ENCODE peak calls at places on chromosomes 2 and 18, in eight cellular contexts. G, J, P, X, L, U, T and C are unnamed samples.

GRCh38 chr2:23410596-23410995 is 25.6 kb downstream of the KLHL29 start:
- DNase-seq in G (no peak), J (no peak), P (no peak), X (no peak), L (no peak), U (no peak), T (no peak), C (no peak)

GRCh38 chr18:70781860-70782453 is 493.1 kb downstream of the SOCS6 start:
- DNase-seq in G (peak; percentile 4), J (peak; percentile 15), P (peak; percentile 55), X (peak; percentile 59), L (peak; percentile 21), U (no peak), T (peak; percentile 20), C (peak; percentile 6)

GRCh38 chr18:24986611-24987270 is 365.2 kb downstream of the ZNF521 start:
- DNase-seq in G (peak; percentile 4), J (no peak), P (no peak), X (no peak), L (no peak), U (no peak), T (peak; percentile 38), C (no peak)

GRCh38 chr18:79782566-79783308 is 15.0 kb upstream of the KCNG2 start:
- DNase-seq in G (no peak), J (no peak), P (no peak), X (no peak), L (no peak), U (peak; percentile 48), T (no peak), C (no peak)

GRCh38 chr2:56450083-56450482 is 266.3 kb downstream of the CCDC85A start:
- DNase-seq in G (no peak), J (no peak), P (no peak), X (no peak), L (no peak), U (no peak), T (no peak), C (no peak)

GRCh38 chr18:7158201-7158600 is 40.6 kb upstream of the LAMA1 start:
- DNase-seq in G (peak; percentile 85), J (no peak), P (no peak), X (peak; percentile 78), L (no peak), U (no peak), T (peak; percentile 76), C (no peak)

GRCh38 chr2:129180124-129180716 is 799.2 kb upstream of the RAB6C start:
- DNase-seq in G (no peak), J (no peak), P (no peak), X (no peak), L (no peak), U (no peak), T (no peak), C (no peak)

GRCh38 chr2:215749092-215749957 is 264.0 kb downstream of the MREG start:
- DNase-seq in G (peak; percentile 35), J (no peak), P (no peak), X (peak; percentile 39), L (no peak), U (peak; percentile 94), T (peak; percentile 68), C (no peak)

GRCh38 chr2:127589358-127589757 is 53.9 kb downstream of the MYO7B start:
- DNase-seq in G (no peak), J (no peak), P (no peak), X (no peak), L (no peak), U (no peak), T (no peak), C (no peak)

GRCh38 chr2:155748126-155748525 is 584.4 kb downstream of the NR4A2 start:
- DNase-seq in G (no peak), J (no peak), P (no peak), X (no peak), L (no peak), U (no peak), T (no peak), C (no peak)

GRCh38 chr2:195596840-195597239 is 60.2 kb upstream of the SLC39A10 start:
- DNase-seq in G (no peak), J (no peak), P (no peak), X (no peak), L (no peak), U (no peak), T (no peak), C (no peak)

GRCh38 chr2:73050011-73050617 is 21.4 kb downstream of the SFXN5 start:
- DNase-seq in G (peak; percentile 79), J (no peak), P (no peak), X (no peak), L (no peak), U (no peak), T (no peak), C (no peak)

GRCh38 chr2:151711025-151711424 is 23.3 kb downstream of the NEB start:
- DNase-seq in G (no peak), J (no peak), P (no peak), X (no peak), L (no peak), U (no peak), T (no peak), C (no peak)
- H3K36me3 ChIP-seq in G (no peaks in the 10 kb centered on the region), J (no peaks in the 10 kb centered on the region), P (no peaks in the 10 kb centered on the region), X (no peaks in the 10 kb centered on the region), L (no peaks in the 10 kb centered on the region), U (no peaks in the 10 kb centered on the region), T (no peaks in the 10 kb centered on the region), C (no peaks in the 10 kb centered on the region)

GRCh38 chr2:105271393-105272045 is 30.0 kb downstream of the GPR45 start:
- DNase-seq in G (no peak), J (no peak), P (no peak), X (no peak), L (no peak), U (no peak), T (no peak), C (no peak)

GRCh38 chr2:105274046-105274445 is 32.5 kb downstream of the GPR45 start:
- DNase-seq in G (peak; percentile 63), J (no peak), P (no peak), X (no peak), L (no peak), U (no peak), T (peak; percentile 23), C (no peak)

GRCh38 chr2:105269426-105269825 is 27.9 kb downstream of the GPR45 start:
- DNase-seq in G (no peak), J (no peak), P (no peak), X (no peak), L (no peak), U (no peak), T (no peak), C (no peak)

GRCh38 chr2:105272176-105272575 is 30.6 kb downstream of the GPR45 start:
- DNase-seq in G (no peak), J (no peak), P (no peak), X (no peak), L (peak; percentile 35), U (no peak), T (no peak), C (no peak)
- H3K36me3 ChIP-seq in G (peaks cover 9% of the 10 kb centered on the region), J (peaks cover 20% of the 10 kb centered on the region), P (no peaks in the 10 kb centered on the region), X (no peaks in the 10 kb centered on the region), L (peaks cover 9% of the 10 kb centered on the region), U (peaks cover 100% of the 10 kb centered on the region), T (peaks cover 90% of the 10 kb centered on the region), C (peaks cover 98% of the 10 kb centered on the region)

GRCh38 chr2:168354499-168354898 is 101.6 kb upstream of the CERS6 start:
- DNase-seq in G (no peak), J (no peak), P (no peak), X (no peak), L (no peak), U (no peak), T (no peak), C (no peak)
- H3K36me3 ChIP-seq in G (no peaks in the 10 kb centered on the region), J (no peaks in the 10 kb centered on the region), P (no peaks in the 10 kb centered on the region), X (no peaks in the 10 kb centered on the region), L (no peaks in the 10 kb centered on the region), U (no peaks in the 10 kb centered on the region), T (no peaks in the 10 kb centered on the region), C (no peaks in the 10 kb centered on the region)

GRCh38 chr2:17717666-17718065 is 35.9 kb downstream of the SMC6 start:
- DNase-seq in G (no peak), J (no peak), P (no peak), X (no peak), L (no peak), U (no peak), T (no peak), C (peak; percentile 85)
- H3K36me3 ChIP-seq in G (peaks cover 6% of the 10 kb centered on the region), J (peaks cover 32% of the 10 kb centered on the region), P (peaks cover 33% of the 10 kb centered on the region), X (no peaks in the 10 kb centered on the region), L (peaks cover 16% of the 10 kb centered on the region), U (peaks cover 67% of the 10 kb centered on the region), T (peaks cover 80% of the 10 kb centered on the region), C (peaks cover 92% of the 10 kb centered on the region)

GRCh38 chr2:66547887-66548286 is 113.0 kb downstream of the MEIS1 start:
- DNase-seq in G (no peak), J (no peak), P (no peak), X (no peak), L (no peak), U (no peak), T (no peak), C (no peak)

GRCh38 chr2:66550826-66551225 is 115.9 kb downstream of the MEIS1 start:
- DNase-seq in G (no peak), J (no peak), P (no peak), X (no peak), L (no peak), U (no peak), T (no peak), C (no peak)

GRCh38 chr2:66545227-66545626 is 110.3 kb downstream of the MEIS1 start:
- DNase-seq in G (no peak), J (no peak), P (no peak), X (no peak), L (no peak), U (no peak), T (no peak), C (no peak)

GRCh38 chr2:66547113-66547512 is 112.2 kb downstream of the MEIS1 start:
- DNase-seq in G (peak; percentile 55), J (no peak), P (no peak), X (no peak), L (no peak), U (no peak), T (peak; percentile 12), C (no peak)

GRCh38 chr2:66548422-66548821 is 113.5 kb downstream of the MEIS1 start:
- DNase-seq in G (no peak), J (no peak), P (no peak), X (no peak), L (no peak), U (no peak), T (no peak), C (no peak)
- H3K36me3 ChIP-seq in G (peaks cover 5% of the 10 kb centered on the region), J (no peaks in the 10 kb centered on the region), P (no peaks in the 10 kb centered on the region), X (no peaks in the 10 kb centered on the region), L (no peaks in the 10 kb centered on the region), U (no peaks in the 10 kb centered on the region), T (peaks cover 3% of the 10 kb centered on the region), C (no peaks in the 10 kb centered on the region)

DNA sequence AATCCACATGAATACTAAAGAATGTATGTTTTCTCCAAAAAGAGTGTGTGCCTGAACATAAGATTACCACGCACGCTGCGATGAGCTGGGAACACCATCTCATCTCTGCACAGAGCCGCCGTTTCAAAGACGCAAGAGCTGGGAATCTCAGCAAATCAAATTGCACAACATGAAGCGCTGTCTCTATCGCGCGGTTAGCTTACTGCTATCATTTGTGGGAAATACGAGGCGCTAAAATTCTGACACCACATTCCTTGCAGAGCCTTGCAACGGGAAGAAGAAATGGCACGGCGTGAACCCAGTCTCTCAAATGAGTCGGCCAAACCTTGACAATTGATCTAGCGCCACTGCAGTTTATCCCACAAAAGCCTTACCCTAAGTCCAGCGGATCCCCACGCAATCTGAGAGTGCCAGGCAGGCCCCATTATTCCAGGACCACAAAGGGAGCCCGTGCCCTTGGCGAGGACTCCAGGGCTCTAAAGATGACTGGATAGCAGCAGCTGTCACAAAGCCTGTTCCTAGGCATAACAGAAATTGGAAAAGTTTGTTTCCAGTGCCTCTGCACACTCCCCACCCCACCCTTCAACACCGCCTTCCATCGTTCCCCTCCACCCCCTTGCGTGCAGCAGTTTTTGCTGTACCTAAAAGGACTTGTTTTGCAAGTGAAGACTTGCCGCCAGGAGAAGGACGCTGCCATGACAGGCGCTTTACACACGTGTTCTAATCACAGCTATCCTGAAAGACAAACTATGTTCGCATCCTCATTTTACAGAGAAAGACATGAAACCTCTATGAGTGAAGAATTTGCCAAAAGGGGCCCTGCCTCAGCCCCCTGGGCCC is 252.5 kb downstream of the EIPR1 start:
- DNase-seq in G (no peak), J (no peak), P (no peak), X (no peak), L (no peak), U (peak; percentile 32), T (no peak), C (no peak)
- H3K36me3 ChIP-seq in G (no peaks in the 10 kb centered on the region), J (no peaks in the 10 kb centered on the region), P (no peaks in the 10 kb centered on the region), X (no peaks in the 10 kb centered on the region), L (no peaks in the 10 kb centered on the region), U (no peaks in the 10 kb centered on the region), T (no peaks in the 10 kb centered on the region), C (no peaks in the 10 kb centered on the region)